ENCODE peak calls at places on chromosomes 6 and 20, in seven cellular contexts. V is AG04450, J is fibroblast of mammary gland, O is BJ, L is GM12865, N is WTC11, P is OCI-LY7. H is an unnamed sample.

GRCh38 chr6:12621766-12622165 is 94.8 kb upstream of the PHACTR1 start:
- DNase-seq in V (no peak), J (no peak), O (no peak), L (no peak), N (no peak), P (no peak), H (no peak)

GRCh38 chr6:133254552-133255228 is 13.5 kb downstream of the EYA4 start:
- DNase-seq in V (no peak), J (peak), O (no peak), L (no peak), N (no peak), P (no peak), H (no peak)

GRCh38 chr6:145428656-145429173 is 306.6 kb downstream of the EPM2A start:
- DNase-seq in V (no peak), J (no peak), O (no peak), L (no peak), N (no peak), P (no peak), H (no peak)

GRCh38 chr20:1776608-1777475 is 118.4 kb upstream of the SIRPA start:
- DNase-seq in V (peak), J (peak), O (no peak), L (peak), N (peak), P (peak), H (peak)

GRCh38 chr6:146892613-146893401 is 294.0 kb downstream of the ADGB start:
- DNase-seq in V (peak), J (peak), O (peak), L (no peak), N (no peak), P (no peak), H (no peak)

GRCh38 chr20:20894753-20895152 is 182.3 kb upstream of the RALGAPA2 start:
- DNase-seq in V (no peak), J (no peak), O (no peak), L (no peak), N (no peak), P (no peak), H (no peak)

GRCh38 chr6:5471637-5472430 is 210.5 kb downstream of the FARS2 start:
- DNase-seq in V (no peak), J (no peak), O (no peak), L (no peak), N (peak), P (no peak), H (no peak)

GRCh38 chr6:4772750-4773149 is 3.5 kb upstream of the CDYL start:
- DNase-seq in V (no peak), J (no peak), O (no peak), L (no peak), N (no peak), P (no peak), H (no peak)

GRCh38 chr6:140062042-140063041 is 687.9 kb upstream of the CITED2 start:
- DNase-seq in V (peak), J (peak), O (peak), L (no peak), N (no peak), P (no peak), H (no peak)

GRCh38 chr6:2182251-2182650 is 63.2 kb downstream of the GMDS start:
- DNase-seq in V (no peak), J (no peak), O (no peak), L (no peak), N (no peak), P (no peak), H (no peak)

GRCh38 chr6:131844243-131844841 is 36.5 kb downstream of the ENPP1 start:
- DNase-seq in V (peak), J (peak), O (peak), L (no peak), N (no peak), P (no peak), H (no peak)

GRCh38 chr6:87016772-87017171 is 78.1 kb downstream of the CGA start:
- DNase-seq in V (no peak), J (no peak), O (no peak), L (no peak), N (no peak), P (no peak), H (no peak)

GRCh38 chr20:53126185-53126584 is 154.0 kb downstream of the TSHZ2 start:
- DNase-seq in V (no peak), J (peak), O (no peak), L (no peak), N (no peak), P (no peak), H (no peak)

GRCh38 chr6:43683708-43684455 is 3.7 kb downstream of the MRPS18A start:
- DNase-seq in V (no peak), J (no peak), O (no peak), L (no peak), N (no peak), P (peak), H (no peak)

GRCh38 chr6:146909886-146910285 is 294.3 kb upstream of the STXBP5 start:
- DNase-seq in V (no peak), J (no peak), O (no peak), L (no peak), N (no peak), P (no peak), H (no peak)

GRCh38 chr6:35218456-35218855 is 4.7 kb downstream of the SCUBE3 start:
- DNase-seq in V (no peak), J (no peak), O (no peak), L (no peak), N (no peak), P (no peak), H (no peak)

GRCh38 chr20:1934162-1934561 is 39.0 kb downstream of the SIRPA start:
- DNase-seq in V (peak), J (peak), O (no peak), L (no peak), N (no peak), P (no peak), H (no peak)

GRCh38 chr20:41078329-41078728 is 49.7 kb downstream of the TOP1 start:
- DNase-seq in V (no peak), J (peak), O (peak), L (peak), N (no peak), P (peak), H (no peak)

GRCh38 chr6:109393882-109394281 is 11.6 kb upstream of the CD164 start:
- DNase-seq in V (no peak), J (peak), O (no peak), L (no peak), N (no peak), P (no peak), H (no peak)

GRCh38 chr20:49399329-49399728 is 83.1 kb downstream of the KCNB1 start:
- DNase-seq in V (no peak), J (peak), O (no peak), L (no peak), N (no peak), P (no peak), H (no peak)

GRCh38 chr20:52379723-52380336 is 188.3 kb upstream of the ZFP64 start:
- DNase-seq in V (no peak), J (peak), O (no peak), L (peak), N (peak), P (peak), H (no peak)

GRCh38 chr6:18586133-18586532 is 199.0 kb downstream of the RNF144B start:
- DNase-seq in V (no peak), J (no peak), O (no peak), L (peak), N (no peak), P (no peak), H (no peak)

GRCh38 chr6:47105469-47106188 is 63.5 kb upstream of the ADGRF1 start:
- DNase-seq in V (no peak), J (no peak), O (no peak), L (no peak), N (peak), P (no peak), H (no peak)

GRCh38 chr20:37137547-37137946 is 41.6 kb upstream of the RPN2 start:
- DNase-seq in V (no peak), J (no peak), O (no peak), L (no peak), N (no peak), P (no peak), H (no peak)

GRCh38 chr6:16854986-16855385 is 93.7 kb upstream of the ATXN1 start:
- DNase-seq in V (no peak), J (no peak), O (no peak), L (peak), N (no peak), P (no peak), H (no peak)

GRCh38 chr6:18533793-18534192 is 146.6 kb downstream of the RNF144B start:
- DNase-seq in V (no peak), J (no peak), O (no peak), L (no peak), N (no peak), P (no peak), H (no peak)

GRCh38 chr6:44178424-44179071 is 19.9 kb downstream of the CAPN11 start:
- DNase-seq in V (no peak), J (no peak), O (no peak), L (no peak), N (no peak), P (no peak), H (no peak)

GRCh38 chr6:16136536-16137450 is 7.9 kb downstream of the MYLIP start:
- DNase-seq in V (peak), J (peak), O (peak), L (peak), N (no peak), P (no peak), H (no peak)

GRCh38 chr20:51612896-51613295 is 70.4 kb upstream of the NFATC2 start:
- DNase-seq in V (no peak), J (no peak), O (no peak), L (no peak), N (no peak), P (no peak), H (no peak)

GRCh38 chr20:50724851-50725721 is 6.3 kb upstream of the PARD6B start:
- DNase-seq in V (peak), J (peak), O (peak), L (peak), N (peak), P (no peak), H (no peak)

GRCh38 chr20:19885981-19886665 is 128.1 kb downstream of the RIN2 start:
- DNase-seq in V (no peak), J (peak), O (no peak), L (no peak), N (peak), P (no peak), H (no peak)

GRCh38 chr20:8589956-8590355 is 457.9 kb downstream of the PLCB1 start:
- DNase-seq in V (no peak), J (peak), O (no peak), L (no peak), N (no peak), P (no peak), H (no peak)

GRCh38 chr6:10771371-10771894 is 23.8 kb downstream of the TMEM14B start:
- DNase-seq in V (no peak), J (no peak), O (no peak), L (no peak), N (no peak), P (no peak), H (no peak)

GRCh38 chr6:37303891-37304503 is 46.1 kb upstream of the TMEM217 start:
- DNase-seq in V (no peak), J (peak), O (no peak), L (peak), N (no peak), P (peak), H (no peak)

GRCh38 chr6:31575335-31575901 is at the start of gene TNF:
- DNase-seq in V (no peak), J (no peak), O (no peak), L (peak), N (no peak), P (peak), H (no peak)

GRCh38 chr6:160297310-160297709 is 38.7 kb upstream of the SLC22A2 start:
- DNase-seq in V (no peak), J (no peak), O (no peak), L (no peak), N (peak), P (no peak), H (no peak)

GRCh38 chr6:43773050-43773956 is 3.3 kb downstream of the VEGFA start:
- DNase-seq in V (no peak), J (peak), O (no peak), L (peak), N (peak), P (peak), H (peak)

GRCh38 chr6:156167289-156168076 is 609.7 kb upstream of the ARID1B start:
- DNase-seq in V (peak), J (no peak), O (no peak), L (no peak), N (no peak), P (no peak), H (no peak)

GRCh38 chr20:52945862-52946522 is 26.2 kb upstream of the TSHZ2 start:
- DNase-seq in V (no peak), J (no peak), O (no peak), L (no peak), N (no peak), P (no peak), H (no peak)

DNA sequence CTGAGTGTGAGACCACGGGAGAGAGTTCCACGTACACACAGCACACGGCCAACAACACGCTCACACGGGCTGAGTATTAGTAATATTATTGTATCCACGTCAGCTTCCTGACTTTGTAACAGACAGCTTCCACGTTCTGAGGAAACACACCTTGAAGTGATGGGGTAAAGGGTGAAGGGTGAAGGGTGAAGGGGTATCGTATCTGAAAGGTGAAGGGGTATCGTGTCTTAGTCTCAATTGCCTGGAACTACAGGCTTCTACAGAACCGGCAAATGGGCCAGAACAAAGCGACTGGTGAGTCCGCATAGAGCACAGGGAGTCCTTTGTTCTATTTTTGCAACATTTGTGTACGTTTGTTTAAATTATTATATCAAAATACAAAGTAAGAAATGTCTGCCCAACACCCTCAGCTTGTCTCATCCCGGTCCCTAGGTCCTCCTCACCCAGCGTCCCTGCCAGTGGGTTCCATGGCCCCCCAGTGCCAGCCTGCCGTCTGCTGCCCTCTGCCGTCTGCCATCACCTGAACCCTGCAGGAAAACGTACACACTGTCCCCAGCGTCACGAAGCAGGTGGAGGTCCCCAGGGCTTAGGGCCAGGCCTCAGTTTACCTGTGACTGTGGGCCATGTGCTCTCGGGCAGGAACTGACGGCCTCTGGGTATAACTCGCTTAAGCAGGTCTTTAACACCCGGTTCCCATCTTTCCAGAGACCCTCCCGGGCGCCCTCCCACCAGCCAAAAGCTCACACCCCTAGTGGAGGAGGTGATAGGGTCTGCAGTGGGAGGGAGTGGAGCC is 4.4 kb upstream of the HELZ2 start:
- DNase-seq in V (no peak), J (no peak), O (no peak), L (no peak), N (no peak), P (peak), H (no peak)
- TF ChIP-seq CTCF in V (no peak), J (no peak), O (no peak), L (no peak), N (no peak), P (peak), H (no peak)

DNA sequence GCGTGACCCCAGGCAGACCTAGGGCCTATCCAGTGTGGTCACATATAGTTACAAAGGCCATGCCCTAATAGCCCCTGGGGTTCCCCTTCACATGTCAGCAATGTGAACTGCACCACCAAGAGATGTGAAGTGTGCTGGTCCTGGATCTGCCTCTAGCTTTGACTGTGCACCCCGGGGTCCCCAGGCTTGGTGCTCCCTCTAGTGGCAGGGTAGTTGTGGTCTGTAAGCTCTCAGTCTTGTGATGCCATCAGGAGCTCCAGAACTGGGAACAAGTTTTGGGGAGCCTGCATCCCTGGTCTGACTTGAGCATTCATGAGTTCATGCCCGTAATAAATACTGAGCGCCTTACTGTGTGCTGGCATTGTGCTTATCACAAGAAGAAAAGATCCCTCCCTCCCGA is 143.4 kb downstream of the DHX35 start:
- DNase-seq in V (no peak), J (no peak), O (no peak), L (peak), N (no peak), P (no peak), H (no peak)
- TF ChIP-seq CTCF in V (no peak), J (no peak), O (no peak), L (no peak), N (peak), P (peak), H (no peak)

GRCh38 chr6:55543633-55544309 is 35.2 kb downstream of the HMGCLL1 start:
- DNase-seq in V (no peak), J (no peak), O (no peak), L (no peak), N (peak), P (no peak), H (no peak)
- TF ChIP-seq CTCF in V (peak), J (peak), O (no peak), L (no peak), N (no peak), P (no peak), H (peak)

GRCh38 chr20:59159091-59159821 is 4.4 kb upstream of the ZNF831 start:
- DNase-seq in V (no peak), J (no peak), O (no peak), L (no peak), N (peak), P (no peak), H (no peak)
- TF ChIP-seq CTCF in V (no peak), J (no peak), O (no peak), L (no peak), N (no peak), P (no peak), H (no peak)

GRCh38 chr6:14705841-14706377 is 540.0 kb upstream of the JARID2 start:
- DNase-seq in V (no peak), J (no peak), O (no peak), L (no peak), N (no peak), P (no peak), H (no peak)

GRCh38 chr6:14703586-14703985 is 542.3 kb upstream of the JARID2 start:
- DNase-seq in V (no peak), J (peak), O (no peak), L (no peak), N (no peak), P (no peak), H (no peak)

GRCh38 chr6:14700202-14700601 is 545.7 kb upstream of the JARID2 start:
- DNase-seq in V (no peak), J (no peak), O (no peak), L (no peak), N (no peak), P (no peak), H (no peak)

GRCh38 chr6:14704383-14705271 is 541.2 kb upstream of the JARID2 start:
- DNase-seq in V (no peak), J (peak), O (no peak), L (no peak), N (no peak), P (no peak), H (no peak)

DNA sequence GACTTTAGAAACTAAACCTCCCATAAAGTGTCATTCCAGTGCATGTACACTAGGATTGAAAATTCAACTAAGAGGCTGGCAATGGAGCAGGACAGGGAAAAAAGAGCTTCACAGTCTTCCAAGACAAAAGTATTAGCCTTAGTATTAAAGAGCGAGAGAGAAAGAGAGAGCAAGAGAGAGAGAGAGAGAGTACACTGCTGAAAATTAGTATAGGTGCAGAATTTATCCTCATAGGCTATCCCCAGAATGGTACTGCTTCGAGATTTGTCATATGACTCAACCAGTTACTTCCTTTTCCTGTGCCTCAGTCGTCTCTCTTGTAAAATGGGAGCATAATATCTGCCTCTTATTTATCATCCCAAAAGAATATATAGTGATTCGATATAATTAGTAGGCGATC is 543.2 kb upstream of the JARID2 start:
- DNase-seq in V (no peak), J (no peak), O (no peak), L (no peak), N (no peak), P (no peak), H (no peak)
- TF ChIP-seq CTCF in V (no peak), J (no peak), O (no peak), L (no peak), N (no peak), P (no peak), H (no peak)

H was measured in progenitor cell of endocrine pancreas.